ENCODE peak calls at places on chromosome 19, in seven cellular contexts. T, J, O, F, K, I and P are unnamed samples.

GRCh38 chr19:10812902-10813404 is 23.1 kb downstream of the TMED1 start:
- DNase-seq in T (no peak), J (peak; percentile 33), O (peak; percentile 83), F (peak; percentile 97), K (peak; percentile 38), I (no peak), P (no peak)

GRCh38 chr19:51289635-51290034 is 21.8 kb upstream of the IGLON5 start:
- DNase-seq in T (no peak), J (no peak), O (no peak), F (no peak), K (no peak), I (no peak), P (no peak)

GRCh38 chr19:51111606-51112005 is 3.4 kb upstream of the CTU1 start:
- DNase-seq in T (no peak), J (no peak), O (no peak), F (no peak), K (no peak), I (no peak), P (no peak)

GRCh38 chr19:30060872-30061556 is 119.0 kb downstream of the URI1 start:
- DNase-seq in T (no peak), J (no peak), O (no peak), F (no peak), K (no peak), I (no peak), P (no peak)

GRCh38 chr19:32891609-32892008 is 22.0 kb upstream of the SLC7A9 start:
- DNase-seq in T (no peak), J (no peak), O (no peak), F (no peak), K (no peak), I (no peak), P (no peak)

GRCh38 chr19:14843169-14843568 is 5.6 kb downstream of the OR7A10 start:
- DNase-seq in T (no peak), J (no peak), O (no peak), F (no peak), K (no peak), I (no peak), P (no peak)

GRCh38 chr19:35860818-35861639 is 4.3 kb downstream of the KIRREL2 start:
- DNase-seq in T (no peak), J (peak; percentile 48), O (no peak), F (no peak), K (no peak), I (no peak), P (no peak)

GRCh38 chr19:29583196-29584006 is 22.7 kb upstream of the POP4 start:
- DNase-seq in T (no peak), J (no peak), O (no peak), F (peak; percentile 48), K (no peak), I (no peak), P (peak; percentile 5)

GRCh38 chr19:1457892-1458291 is 8.0 kb downstream of the APC2 start:
- DNase-seq in T (no peak), J (no peak), O (no peak), F (no peak), K (no peak), I (no peak), P (no peak)

GRCh38 chr19:1457031-1457739 is 7.3 kb downstream of the APC2 start:
- DNase-seq in T (no peak), J (no peak), O (no peak), F (no peak), K (no peak), I (no peak), P (no peak)

GRCh38 chr19:1459479-1459878 is 9.6 kb downstream of the APC2 start:
- DNase-seq in T (no peak), J (no peak), O (no peak), F (no peak), K (no peak), I (no peak), P (no peak)

GRCh38 chr19:1461862-1462261 is 11.9 kb downstream of the APC2 start:
- DNase-seq in T (no peak), J (no peak), O (no peak), F (no peak), K (no peak), I (no peak), P (no peak)

DNA sequence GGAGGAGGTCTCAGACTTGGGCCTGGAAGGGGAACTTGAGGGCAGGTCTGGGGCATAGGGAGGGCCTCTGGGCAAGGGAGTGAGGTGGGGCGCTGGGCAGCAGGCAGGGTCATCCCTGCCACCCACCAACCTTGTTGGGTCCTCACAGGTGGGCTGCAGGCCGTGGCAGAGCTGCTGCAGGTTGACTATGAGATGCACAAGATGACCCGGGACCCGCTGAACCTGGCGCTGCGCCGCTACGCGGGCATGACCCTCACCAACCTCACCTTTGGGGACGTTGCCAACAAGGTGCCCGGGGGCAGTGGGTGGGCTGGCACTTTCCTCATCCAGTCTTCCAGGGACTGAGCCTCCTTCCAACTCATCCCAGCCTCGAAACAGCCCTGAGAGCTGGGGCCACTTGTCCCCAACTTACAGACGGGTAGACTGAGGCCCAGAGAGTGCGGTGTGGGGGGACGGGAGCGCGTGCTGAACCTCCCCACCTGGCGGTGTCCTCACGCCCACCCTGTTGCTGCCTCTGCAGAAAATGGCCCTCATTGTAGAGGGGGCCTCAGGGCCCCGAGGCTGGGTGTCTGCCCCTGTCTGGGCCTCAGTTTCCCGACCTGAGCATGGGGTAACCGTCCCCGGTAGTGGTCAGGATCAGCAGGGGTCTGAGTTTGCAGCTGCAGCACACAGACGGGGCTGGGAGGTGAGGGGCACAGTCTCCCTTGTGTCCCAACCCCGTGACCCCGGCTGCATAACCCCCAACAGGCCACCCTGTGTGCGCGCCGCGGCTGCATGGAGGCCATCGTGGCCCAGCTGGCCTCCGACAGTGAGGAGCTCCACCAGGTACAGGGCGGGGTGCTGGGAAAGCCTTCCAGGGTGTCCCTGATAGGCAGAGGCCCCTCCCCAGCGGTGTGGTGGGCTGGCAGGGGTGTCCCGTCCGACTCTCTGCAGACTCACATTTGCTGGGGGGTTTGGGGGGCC is 10.4 kb downstream of the APC2 start:
- DNase-seq in T (no peak), J (no peak), O (no peak), F (no peak), K (no peak), I (no peak), P (no peak)
- H3K27me3 ChIP-seq in T (peaks cover 26% of the 10 kb centered on the region), J (peaks cover 9% of the 10 kb centered on the region), O (peaks cover 26% of the 10 kb centered on the region), F (peaks cover 22% of the 10 kb centered on the region), K (peaks cover 26% of the 10 kb centered on the region), I (no peaks in the 10 kb centered on the region), P (peaks cover 22% of the 10 kb centered on the region)

GRCh38 chr19:4695224-4695731 is 25.1 kb upstream of the MYDGF start:
- DNase-seq in T (peak; percentile 58), J (no peak), O (no peak), F (no peak), K (no peak), I (no peak), P (no peak)
- H3K4me3 ChIP-seq in T (no peak overlapping the region), J (no peak overlapping the region), O (no peak overlapping the region), F (no peak overlapping the region), K (no peak overlapping the region), I (no peak overlapping the region), P (no peak overlapping the region)

GRCh38 chr19:45023048-45023447 is 15.8 kb upstream of the CLASRP start:
- DNase-seq in T (no peak), J (no peak), O (no peak), F (no peak), K (no peak), I (no peak), P (no peak)

GRCh38 chr19:45020071-45020470 is 18.8 kb upstream of the CLASRP start:
- DNase-seq in T (no peak), J (no peak), O (no peak), F (no peak), K (no peak), I (no peak), P (no peak)

GRCh38 chr19:45021971-45022370 is 16.9 kb upstream of the CLASRP start:
- DNase-seq in T (no peak), J (no peak), O (no peak), F (no peak), K (no peak), I (no peak), P (no peak)

GRCh38 chr19:45027371-45027770 is 11.5 kb upstream of the CLASRP start:
- DNase-seq in T (no peak), J (no peak), O (no peak), F (no peak), K (no peak), I (no peak), P (no peak)

DNA sequence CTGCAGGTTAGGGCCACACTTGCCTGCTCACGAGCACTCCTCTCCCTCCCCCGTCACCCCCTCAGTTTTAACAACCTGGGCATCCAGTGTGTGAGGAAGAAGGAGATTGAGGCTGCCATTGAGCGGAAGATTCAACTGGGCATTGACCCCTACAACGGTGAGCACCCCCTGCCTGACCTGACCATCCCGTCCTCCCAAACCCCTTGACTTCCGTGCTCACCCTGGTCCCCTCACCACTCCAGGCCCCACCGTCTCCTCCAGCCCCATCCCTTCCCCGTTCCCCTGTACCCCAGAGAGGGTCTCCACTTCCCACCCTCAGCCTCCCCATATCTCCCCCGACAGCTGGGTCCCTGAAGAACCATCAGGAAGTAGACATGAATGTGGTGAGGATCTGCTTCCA is 13.6 kb upstream of the CLASRP start:
- DNase-seq in T (no peak), J (no peak), O (no peak), F (no peak), K (no peak), I (no peak), P (no peak)
- TF ChIP-seq POLR2A in T (no peak), J (no peak), O (no peak), F (no peak), K (no peak), I (no peak), P (no peak)

GRCh38 chr19:18611327-18612050 is 1.2 kb upstream of the TMEM59L start:
- DNase-seq in T (no peak), J (no peak), O (no peak), F (no peak), K (no peak), I (no peak), P (no peak)

GRCh38 chr19:18612772-18613588 is at the start of gene TMEM59L:
- DNase-seq in T (no peak), J (no peak), O (no peak), F (no peak), K (no peak), I (peak; percentile 44), P (no peak)

GRCh38 chr19:18610556-18611326 is 1.9 kb upstream of the TMEM59L start:
- DNase-seq in T (no peak), J (no peak), O (no peak), F (no peak), K (no peak), I (no peak), P (no peak)

GRCh38 chr19:18613589-18614234 is 1.0 kb downstream of the TMEM59L start:
- DNase-seq in T (no peak), J (no peak), O (no peak), F (no peak), K (no peak), I (no peak), P (no peak)

DNA sequence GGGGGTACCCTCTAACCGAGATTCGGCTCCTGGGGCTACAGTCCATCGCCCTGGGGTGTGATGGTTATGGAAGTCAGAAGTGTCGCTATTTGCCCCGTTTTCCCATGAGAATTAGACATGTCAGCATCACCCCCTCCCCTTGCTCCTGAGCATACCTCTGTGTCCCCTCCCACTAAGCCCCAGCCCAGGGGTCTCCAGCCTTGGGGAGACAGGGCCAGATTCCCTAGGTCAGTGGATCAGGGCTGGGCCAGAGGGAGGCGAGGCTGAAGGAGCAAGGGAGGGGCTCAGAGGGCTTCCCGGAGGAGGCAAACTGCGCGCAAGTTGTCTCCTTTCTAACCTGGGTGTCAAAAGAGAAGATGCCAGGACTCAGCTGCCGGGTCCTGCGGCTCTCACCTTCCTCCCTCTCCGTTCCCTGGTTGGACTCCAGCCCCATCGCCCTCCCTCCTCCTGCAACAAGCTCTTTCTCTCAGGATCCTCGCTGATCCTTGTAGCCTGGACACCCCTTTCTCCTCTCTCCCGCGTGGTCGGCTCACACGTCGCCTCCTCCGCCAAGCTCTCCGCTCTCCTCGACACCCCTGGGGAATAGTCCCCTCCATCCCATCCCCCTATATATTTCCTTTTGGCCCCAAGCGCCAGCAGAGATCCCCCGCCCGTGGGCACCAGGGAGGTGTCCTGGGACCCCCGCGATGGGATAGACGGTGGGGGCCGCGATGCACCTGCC is 459 bp upstream of the TMEM59L start:
- DNase-seq in T (no peak), J (no peak), O (no peak), F (no peak), K (no peak), I (no peak), P (no peak)
- H3K27me3 ChIP-seq in T (peaks cover 49% of the 10 kb centered on the region), J (peaks cover 35% of the 10 kb centered on the region), O (peaks cover 73% of the 10 kb centered on the region), F (peaks cover 65% of the 10 kb centered on the region), K (peaks cover 98% of the 10 kb centered on the region), I (peaks cover 9% of the 10 kb centered on the region), P (no peaks in the 10 kb centered on the region)